ENCODE peak calls at places on chromosomes 11 and 22, in eight cellular contexts. S, L, U, G, V, B, E and O are unnamed samples.

GRCh38 chr11:76371170-76371569 is 9.8 kb downstream of the THAP12 start:
- DNase-seq in S (no peak), L (peak; percentile 71), U (no peak), G (peak; percentile 81), V (no peak), B (peak; percentile 64), E (peak; percentile 73), O (no peak)

GRCh38 chr11:81267246-81267645 is 1466.4 kb downstream of the FAM181B start:
- DNase-seq in S (no peak), L (no peak), U (no peak), G (no peak), V (no peak), B (no peak), E (no peak), O (no peak)

GRCh38 chr22:22981670-22982571 is 88.4 kb upstream of the GNAZ start:
- DNase-seq in S (no peak), L (no peak), U (no peak), G (no peak), V (no peak), B (no peak), E (no peak), O (no peak)

GRCh38 chr22:33357894-33358440 is 299.8 kb upstream of the SYN3 start:
- DNase-seq in S (no peak), L (no peak), U (no peak), G (no peak), V (no peak), B (no peak), E (no peak), O (no peak)

GRCh38 chr22:47586038-47586437 is 823.6 kb downstream of the TBC1D22A start:
- DNase-seq in S (no peak), L (no peak), U (no peak), G (no peak), V (no peak), B (no peak), E (no peak), O (no peak)

GRCh38 chr22:29078036-29078868 is 5.4 kb downstream of the KREMEN1 start:
- DNase-seq in S (no peak), L (no peak), U (no peak), G (no peak), V (no peak), B (no peak), E (no peak), O (no peak)

GRCh38 chr22:39932918-39933649 is 27.1 kb upstream of the TMA7B start:
- DNase-seq in S (no peak), L (peak; percentile 26), U (no peak), G (peak; percentile 59), V (no peak), B (no peak), E (peak; percentile 37), O (no peak)

GRCh38 chr22:37943471-37944198 is 9.8 kb downstream of the C22orf23 start:
- DNase-seq in S (no peak), L (no peak), U (no peak), G (no peak), V (no peak), B (no peak), E (no peak), O (no peak)

GRCh38 chr11:62061356-62062222 is 62.2 kb upstream of the INCENP start:
- DNase-seq in S (no peak), L (peak; percentile 27), U (no peak), G (no peak), V (no peak), B (no peak), E (no peak), O (no peak)

GRCh38 chr22:11626422-11626773 is 3901.6 kb upstream of the OR11H1 start:
- DNase-seq in S (no peak), L (no peak), U (peak; percentile 60), G (no peak), V (no peak), B (no peak), E (no peak), O (no peak)

GRCh38 chr11:46918087-46918751 is at the start of gene LRP4:
- DNase-seq in S (peak; percentile 66), L (peak; percentile 34), U (peak; percentile 82), G (no peak), V (no peak), B (no peak), E (no peak), O (no peak)

GRCh38 chr22:50687829-50688228 is 15.2 kb downstream of the SHANK3 start:
- DNase-seq in S (no peak), L (no peak), U (peak; percentile 42), G (no peak), V (no peak), B (no peak), E (no peak), O (no peak)

GRCh38 chr22:32395107-32395506 is 16.9 kb downstream of the RTCB start:
- DNase-seq in S (no peak), L (no peak), U (no peak), G (no peak), V (no peak), B (no peak), E (no peak), O (no peak)

GRCh38 chr11:33227578-33228261 is 29.5 kb upstream of the HIPK3 start:
- DNase-seq in S (no peak), L (peak; percentile 86), U (no peak), G (peak; percentile 83), V (no peak), B (no peak), E (no peak), O (no peak)

GRCh38 chr11:112962854-112963367 is 1.7 kb downstream of the NCAM1 start:
- DNase-seq in S (peak; percentile 71), L (peak; percentile 15), U (peak; percentile 82), G (no peak), V (no peak), B (no peak), E (peak; percentile 23), O (no peak)

GRCh38 chr11:112963368-112963955 is 2.2 kb downstream of the NCAM1 start:
- DNase-seq in S (no peak), L (no peak), U (peak; percentile 68), G (no peak), V (no peak), B (no peak), E (no peak), O (no peak)

GRCh38 chr11:112961751-112962747 is 829 bp downstream of the NCAM1 start:
- DNase-seq in S (peak; percentile 25), L (no peak), U (peak; percentile 77), G (no peak), V (no peak), B (no peak), E (no peak), O (no peak)

GRCh38 chr11:112961146-112961668 is at the start of gene NCAM1:
- DNase-seq in S (peak; percentile 85), L (peak; percentile 81), U (peak; percentile 79), G (peak; percentile 77), V (no peak), B (peak; percentile 48), E (peak; percentile 81), O (no peak)

GRCh38 chr11:112958670-112959069 is 2.5 kb upstream of the NCAM1 start:
- DNase-seq in S (no peak), L (peak; percentile 40), U (no peak), G (peak; percentile 25), V (no peak), B (no peak), E (no peak), O (no peak)
- TF ChIP-seq CTCF in S (peak; percentile 31), L (no peak), U (no peak), G (peak; percentile 21), V (peak; percentile 6), B (peak; percentile 46), E (no peak), O (no peak)

GRCh38 chr22:49657275-49657973 is 170.2 kb downstream of the BRD1 start:
- DNase-seq in S (peak; percentile 66), L (no peak), U (peak; percentile 85), G (no peak), V (no peak), B (no peak), E (no peak), O (no peak)

GRCh38 chr22:49655168-49655812 is 172.4 kb downstream of the BRD1 start:
- DNase-seq in S (no peak), L (no peak), U (peak; percentile 65), G (no peak), V (no peak), B (no peak), E (no peak), O (no peak)

GRCh38 chr22:49657974-49658550 is 169.6 kb downstream of the BRD1 start:
- DNase-seq in S (no peak), L (no peak), U (no peak), G (no peak), V (no peak), B (no peak), E (no peak), O (no peak)

GRCh38 chr22:49658902-49659280 is 168.8 kb downstream of the BRD1 start:
- DNase-seq in S (no peak), L (no peak), U (no peak), G (no peak), V (no peak), B (no peak), E (no peak), O (no peak)

DNA sequence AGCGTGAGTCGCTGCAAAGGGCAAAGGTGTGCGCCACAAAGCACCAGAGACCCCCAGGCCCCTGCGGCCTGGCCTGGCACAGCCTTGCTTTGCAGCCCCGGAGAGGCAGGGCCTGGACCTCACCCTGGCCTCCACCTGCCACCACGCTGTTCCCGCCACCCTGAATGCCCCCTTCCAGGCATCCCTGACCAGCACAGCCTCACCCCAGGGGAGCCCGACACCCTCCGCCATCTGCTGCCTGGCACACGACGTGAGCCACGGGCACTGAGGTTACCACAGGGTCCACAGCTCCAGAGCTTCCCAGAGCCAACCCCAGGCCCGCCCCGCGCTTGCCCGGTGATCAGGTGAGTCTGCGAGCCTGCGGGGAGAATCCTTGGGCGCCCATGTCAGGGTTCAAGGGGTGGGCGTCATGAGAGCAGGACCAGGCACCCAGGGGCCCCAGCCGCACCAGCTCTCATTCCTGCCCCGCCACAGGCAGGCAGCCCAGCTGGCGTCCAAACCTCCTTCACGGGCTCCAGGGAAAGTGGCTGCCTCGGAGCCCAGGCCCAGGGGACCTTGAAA is 171.3 kb downstream of the BRD1 start:
- DNase-seq in S (no peak), L (no peak), U (peak; percentile 72), G (no peak), V (no peak), B (no peak), E (no peak), O (no peak)
- H3K4me3 ChIP-seq in S (peak overlapping the region; percentile 69), L (no peak overlapping the region), U (peak overlapping the region; percentile 59), G (no peak overlapping the region), V (no peak overlapping the region), B (no peak overlapping the region), E (no peak overlapping the region), O (no peak overlapping the region)

DNA sequence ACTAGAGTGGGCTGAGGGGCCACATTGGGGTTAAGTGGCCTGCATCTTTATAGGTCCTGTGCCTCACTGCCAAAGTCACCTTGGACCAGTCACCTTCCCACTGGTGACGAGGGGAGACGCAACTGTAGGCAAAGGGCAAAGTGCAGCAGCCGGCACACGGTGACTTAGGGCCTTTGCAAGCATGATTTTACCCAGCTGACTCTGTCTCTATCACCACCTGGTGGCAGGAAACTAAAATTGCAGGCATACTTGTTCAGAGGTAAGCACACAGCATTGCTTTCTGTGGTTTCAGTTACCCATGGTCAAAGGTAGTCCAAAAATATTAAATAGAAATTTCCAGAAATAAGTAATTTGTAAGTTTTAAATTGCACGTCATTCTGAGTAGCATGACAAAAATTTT is 1164.4 kb downstream of the BRD1 start:
- DNase-seq in S (no peak), L (no peak), U (peak; percentile 26), G (no peak), V (no peak), B (no peak), E (no peak), O (no peak)
- TF ChIP-seq CTCF in S (no peak), L (peak; percentile 25), U (no peak), G (peak; percentile 31), V (peak; percentile 38), B (peak; percentile 49), E (peak; percentile 20), O (no peak)

GRCh38 chr11:95149659-95150294 is 60.1 kb downstream of the ENDOD1 start:
- DNase-seq in S (peak; percentile 51), L (peak; percentile 73), U (no peak), G (peak; percentile 35), V (no peak), B (no peak), E (peak; percentile 50), O (peak; percentile 50)
- H3K4me3 ChIP-seq in S (peak overlapping the region; percentile 69), L (peak overlapping the region; percentile 43), U (peak overlapping the region; percentile 58), G (peak overlapping the region; percentile 68), V (peak overlapping the region; percentile 68), B (peak overlapping the region; percentile 70), E (no peak overlapping the region), O (no peak overlapping the region)